ENCODE peak calls at places on chromosomes 5 and 9, in four cellular contexts. N, X, J and R are unnamed samples.

GRCh38 chr9:77177894-77178794 is 810 bp downstream of the VPS13A start:
- DNase-seq in J (peak), X (peak), N (peak), R (no peak)

GRCh38 chr9:122463828-122464632 is 13.7 kb downstream of the OR1J1 start:
- DNase-seq in X (no peak), N (peak), J (no peak), R (no peak)

GRCh38 chr9:28774433-28775029 is 1201.2 kb upstream of the C9orf72 start:
- DNase-seq in N (peak), J (no peak), X (no peak), R (peak)

GRCh38 chr9:130072515-130073235 is 19.0 kb downstream of the GPR107 start:
- DNase-seq in N (no peak), J (no peak), X (no peak), R (no peak)

GRCh38 chr5:109291090-109291489 is 118.7 kb downstream of the PJA2 start:
- DNase-seq in J (no peak), X (no peak), N (no peak), R (no peak)

GRCh38 chr9:130844028-130844427 is 9.0 kb downstream of the ABL1 start:
- DNase-seq in J (no peak), N (no peak), X (no peak), R (no peak)

GRCh38 chr5:133715622-133716021 is 103.3 kb upstream of the FSTL4 start:
- DNase-seq in N (no peak), J (no peak), X (no peak), R (no peak)

GRCh38 chr5:83322273-83322924 is 149.1 kb upstream of the VCAN start:
- DNase-seq in X (no peak), J (no peak), N (no peak), R (no peak)

GRCh38 chr9:133653638-133654037 is 17.5 kb downstream of the DBH start:
- DNase-seq in N (peak), X (no peak), J (no peak), R (no peak)

GRCh38 chr9:115000217-115000639 is 69.8 kb upstream of the TNFSF8 start:
- DNase-seq in J (no peak), N (no peak), X (no peak), R (no peak)

GRCh38 chr9:99373912-99374311 is 151.8 kb downstream of the SEC61B start:
- DNase-seq in X (no peak), J (no peak), N (peak), R (peak)

GRCh38 chr5:177369050-177369912 is 11.6 kb downstream of the RGS14 start:
- DNase-seq in X (peak), J (no peak), N (no peak), R (no peak)

GRCh38 chr9:137167752-137168574 is 1.9 kb downstream of the LRRC26 start:
- DNase-seq in N (peak), X (no peak), J (no peak), R (no peak)

GRCh38 chr5:37665889-37666288 is 174.0 kb downstream of the GDNF start:
- DNase-seq in N (peak), J (peak), X (no peak), R (peak)